ENCODE peak calls at places on chromosomes 13 and 19, in six cellular contexts. V, D, B, O, K and I are unnamed samples.

GRCh38 chr13:75633285-75633684 is 2.8 kb upstream of the LMO7 start:
- DNase-seq in V (no peak), D (no peak), B (no peak), O (no peak), K (no peak), I (no peak)

GRCh38 chr19:49331616-49332055 is 3.6 kb upstream of the CD37 start:
- DNase-seq in V (no peak), D (peak), B (no peak), O (peak), K (no peak), I (peak)

GRCh38 chr13:112457081-112457480 is 80.9 kb downstream of the SPACA7 start:
- DNase-seq in V (no peak), D (no peak), B (no peak), O (no peak), K (no peak), I (no peak)

GRCh38 chr19:10105241-10106099 is 692 bp upstream of the PPAN start:
- DNase-seq in V (no peak), D (peak), B (no peak), O (no peak), K (no peak), I (no peak)

GRCh38 chr19:48203227-48203793 is 32.8 kb downstream of the ZSWIM9 start:
- DNase-seq in V (peak), D (no peak), B (peak), O (no peak), K (no peak), I (no peak)

GRCh38 chr19:3549816-3550215 is 7.6 kb downstream of the MFSD12 start:
- DNase-seq in V (no peak), D (no peak), B (no peak), O (no peak), K (no peak), I (no peak)

GRCh38 chr13:99374994-99375805 is 68.0 kb upstream of the GPR183 start:
- DNase-seq in V (no peak), D (peak), B (no peak), O (no peak), K (no peak), I (no peak)

GRCh38 chr13:107422421-107422820 is 792.9 kb downstream of the LIG4 start:
- DNase-seq in V (no peak), D (no peak), B (no peak), O (no peak), K (no peak), I (no peak)

GRCh38 chr13:93744886-93745285 is 518.3 kb downstream of the GPC6 start:
- DNase-seq in V (no peak), D (no peak), B (no peak), O (peak), K (no peak), I (no peak)

GRCh38 chr13:80361298-80361697 is 20.4 kb upstream of the SPRY2 start:
- DNase-seq in V (no peak), D (no peak), B (no peak), O (no peak), K (no peak), I (no peak)

GRCh38 chr19:990119-990571 is 6.0 kb downstream of the WDR18 start:
- DNase-seq in V (no peak), D (no peak), B (no peak), O (peak), K (no peak), I (no peak)

GRCh38 chr13:42007844-42008243 is 40.6 kb upstream of the DGKH start:
- DNase-seq in V (no peak), D (no peak), B (no peak), O (no peak), K (no peak), I (no peak)

GRCh38 chr13:76000131-76000530 is 364.0 kb downstream of the LMO7 start:
- DNase-seq in V (no peak), D (no peak), B (peak), O (no peak), K (no peak), I (no peak)

GRCh38 chr13:51027644-51028043 is 83.4 kb downstream of the C13orf42 start:
- DNase-seq in V (no peak), D (no peak), B (no peak), O (no peak), K (no peak), I (no peak)

GRCh38 chr19:43934055-43934984 is 762 bp downstream of the ZNF45 start:
- DNase-seq in V (no peak), D (no peak), B (no peak), O (no peak), K (no peak), I (peak)

GRCh38 chr19:14434543-14435319 is 1.6 kb downstream of the PKN1 start:
- DNase-seq in V (no peak), D (peak), B (no peak), O (no peak), K (no peak), I (peak)

GRCh38 chr19:42051166-42052115 is 18.6 kb downstream of the GRIK5 start:
- DNase-seq in V (peak), D (no peak), B (no peak), O (no peak), K (no peak), I (peak)

GRCh38 chr13:50126378-50127016 is 111.3 kb downstream of the KCNRG start:
- DNase-seq in V (peak), D (no peak), B (peak), O (peak), K (no peak), I (peak)

GRCh38 chr13:46665630-46666482 is 112.9 kb downstream of the LRCH1 start:
- DNase-seq in V (peak), D (no peak), B (peak), O (no peak), K (no peak), I (peak)

GRCh38 chr13:99495478-99496321 is 5.6 kb upstream of the TM9SF2 start:
- DNase-seq in V (no peak), D (no peak), B (no peak), O (no peak), K (no peak), I (no peak)

GRCh38 chr13:20160346-20161274 is at the start of gene GJA3:
- DNase-seq in V (no peak), D (peak), B (peak), O (peak), K (no peak), I (peak)

GRCh38 chr13:106151056-106151699 is 384.3 kb downstream of the EFNB2 start:
- DNase-seq in V (no peak), D (no peak), B (no peak), O (no peak), K (no peak), I (no peak)

GRCh38 chr19:39264306-39265290 is 3.6 kb upstream of the IFNL2 start:
- DNase-seq in V (no peak), D (no peak), B (no peak), O (peak), K (no peak), I (peak)

GRCh38 chr13:73131247-73131646 is 72.4 kb downstream of the KLF5 start:
- DNase-seq in V (no peak), D (no peak), B (no peak), O (no peak), K (no peak), I (peak)

GRCh38 chr19:31254611-31255010 is 94.6 kb downstream of the TSHZ3 start:
- DNase-seq in V (no peak), D (no peak), B (no peak), O (no peak), K (no peak), I (no peak)

GRCh38 chr13:21475115-21475514 is 16.0 kb upstream of the ZDHHC20 start:
- DNase-seq in V (no peak), D (no peak), B (no peak), O (no peak), K (no peak), I (peak)

GRCh38 chr13:61156753-61157152 is 258.9 kb downstream of the PCDH20 start:
- DNase-seq in V (no peak), D (no peak), B (no peak), O (no peak), K (no peak), I (no peak)

GRCh38 chr19:14051980-14052379 is 9.9 kb downstream of the PALM3 start:
- DNase-seq in V (no peak), D (no peak), B (no peak), O (no peak), K (no peak), I (no peak)

GRCh38 chr13:23922005-23922932 is 25.0 kb upstream of the C1QTNF9B start:
- DNase-seq in V (no peak), D (no peak), B (no peak), O (no peak), K (no peak), I (peak)

GRCh38 chr13:74975122-74975521 is 506.8 kb downstream of the TBC1D4 start:
- DNase-seq in V (no peak), D (no peak), B (no peak), O (no peak), K (no peak), I (no peak)

GRCh38 chr19:40605201-40605971 is 4.2 kb downstream of the LTBP4 start:
- DNase-seq in V (peak), D (peak), B (peak), O (peak), K (no peak), I (peak)